ENCODE peak calls at places on chromosome 7, in six cellular contexts. Q is transverse colon; M is RWPE1; V is adrenal gland; E is lower lobe of right lung; C is CD4-positive, alpha-beta T cell. X is an unnamed sample.

GRCh38 chr7:39754326-39755120 is 131.2 kb downstream of the RALA start:
- DNase-seq in Q (no peak), M (no peak), V (no peak), E (peak; percentile 47), C (no peak), X (peak; percentile 75)

GRCh38 chr7:40544932-40545331 is 410.1 kb downstream of the SUGCT start:
- DNase-seq in Q (no peak), M (no peak), V (no peak), E (no peak), C (no peak), X (peak; percentile 67)

GRCh38 chr7:113912881-113913280 is 5.9 kb downstream of the PPP1R3A start:
- DNase-seq in Q (no peak), M (no peak), V (no peak), E (no peak), C (no peak), X (no peak)

GRCh38 chr7:945147-945555 is 9.3 kb downstream of the ADAP1 start:
- DNase-seq in Q (peak; percentile 28), M (no peak), V (no peak), E (peak; percentile 51), C (no peak), X (no peak)

GRCh38 chr7:27581119-27581518 is 81.6 kb downstream of the HIBADH start:
- DNase-seq in Q (no peak), M (no peak), V (no peak), E (no peak), C (no peak), X (no peak)

GRCh38 chr7:106744507-106745180 is 83.7 kb upstream of the CCDC71L start:
- DNase-seq in Q (no peak), M (no peak), V (no peak), E (no peak), C (no peak), X (no peak)

GRCh38 chr7:20408467-20408826 is 77.7 kb downstream of the ITGB8 start:
- DNase-seq in Q (no peak), M (peak; percentile 20), V (no peak), E (no peak), C (no peak), X (peak; percentile 88)

GRCh38 chr7:121069346-121070100 is 81.0 kb downstream of the CPED1 start:
- DNase-seq in Q (no peak), M (no peak), V (peak; percentile 60), E (no peak), C (no peak), X (peak; percentile 75)

GRCh38 chr7:19405546-19405945 is 260.3 kb upstream of the FERD3L start:
- DNase-seq in Q (no peak), M (peak; percentile 42), V (no peak), E (no peak), C (no peak), X (peak; percentile 88)

GRCh38 chr7:102248456-102249395 is 37.9 kb upstream of the SH2B2 start:
- DNase-seq in Q (no peak), M (no peak), V (no peak), E (no peak), C (no peak), X (no peak)
- TF ChIP-seq CTCF in Q (no peak), M (no peak), V (no peak), E (no peak), C (no peak), X (no peak)

GRCh38 chr7:7653568-7654187 is 13.1 kb downstream of the UMAD1 start:
- DNase-seq in Q (no peak), M (no peak), V (no peak), E (no peak), C (no peak), X (no peak)
- TF ChIP-seq CTCF in Q (no peak), M (peak; percentile 52), V (peak; percentile 37), E (peak; percentile 35), C (peak; percentile 49), X (peak; percentile 56)

GRCh38 chr7:71220210-71220695 is 88.3 kb downstream of the GALNT17 start:
- DNase-seq in Q (no peak), M (no peak), V (no peak), E (no peak), C (no peak), X (no peak)
- TF ChIP-seq CTCF in Q (no peak), M (no peak), V (no peak), E (no peak), C (no peak), X (no peak)

DNA sequence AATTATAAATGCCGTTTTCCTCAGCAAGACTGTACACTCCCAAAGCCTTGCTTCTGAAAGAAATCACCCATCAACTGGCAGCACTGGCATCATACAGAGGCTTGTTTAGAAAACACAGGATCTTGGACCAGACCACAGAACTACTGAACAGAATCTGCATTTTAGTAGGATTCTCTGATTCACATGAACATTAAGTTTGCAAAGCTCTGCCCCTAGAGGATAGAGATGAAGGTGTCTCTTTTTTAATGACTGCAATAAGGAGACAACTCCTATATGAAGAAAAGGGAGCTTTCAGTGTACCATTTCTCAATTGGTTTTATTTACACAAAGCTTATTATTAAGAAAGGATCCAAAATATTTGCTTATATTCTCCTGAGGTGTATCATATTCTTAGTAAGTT is 172.7 kb downstream of the AGMO start:
- DNase-seq in Q (no peak), M (no peak), V (no peak), E (no peak), C (no peak), X (no peak)
- TF ChIP-seq CTCF in Q (no peak), M (no peak), V (no peak), E (no peak), C (no peak), X (peak; percentile 9)

DNA sequence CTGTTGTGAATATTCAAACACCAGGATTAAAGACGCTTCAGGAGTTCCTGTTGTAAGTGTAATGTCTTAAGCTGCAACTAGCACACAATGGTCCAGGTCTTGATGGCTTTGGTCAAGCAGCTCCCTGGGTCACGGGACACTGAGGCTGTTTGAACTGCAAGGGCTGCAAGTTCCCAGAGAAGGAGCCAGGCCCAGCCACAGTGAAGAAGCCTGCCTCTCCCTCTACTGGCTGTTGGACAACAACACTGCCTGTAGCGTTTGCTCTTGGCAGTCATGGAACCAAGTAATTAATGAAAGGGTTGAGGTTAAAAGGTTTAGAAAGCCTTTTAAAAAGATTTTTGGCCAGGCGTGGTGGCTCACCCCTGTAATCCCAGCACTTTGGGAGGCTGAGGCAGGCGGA is 31.9 kb upstream of the GUSB start:
- DNase-seq in Q (peak; percentile 32), M (peak; percentile 29), V (peak; percentile 27), E (peak; percentile 60), C (no peak), X (peak; percentile 65)
- TF ChIP-seq CTCF in Q (peak; percentile 46), M (no peak), V (peak; percentile 26), E (peak; percentile 35), C (no peak), X (peak; percentile 68)

X was measured in fibroblast of the aortic adventitia.